ENCODE peak calls at places on chromosomes 5 and 9, in seven cellular contexts. M is MG63, Q is mucosa of descending colon, I is upper lobe of left lung, R is heart right ventricle, J is ascending aorta, U is esophagus muscularis mucosa. O is an unnamed sample. For H3K9me3, the result is how much of the 10 kb centered on the place peaks cover.

GRCh38 chr5:92627186-92627585 is 953.8 kb downstream of the NR2F1-AS1 start:
- DNase-seq in M (no peak), Q (no peak), I (no peak), R (no peak), J (no peak), U (no peak), O (no peak)

GRCh38 chr9:650362-650761 is 191.1 kb upstream of the DMRT1 start:
- DNase-seq in M (no peak), Q (no peak), I (peak), R (no peak), J (no peak), U (peak), O (no peak)

GRCh38 chr5:42984307-42984706 is 55.8 kb downstream of the ANXA2R start:
- DNase-seq in M (no peak), Q (no peak), I (no peak), R (no peak), J (no peak), U (no peak), O (no peak)

GRCh38 chr5:25439025-25439424 is 794.2 kb upstream of the CDH10 start:
- DNase-seq in M (no peak), Q (no peak), I (no peak), R (no peak), J (no peak), U (no peak), O (no peak)

GRCh38 chr5:57494104-57495098 is 11.8 kb upstream of the ACTBL2 start:
- DNase-seq in M (peak), Q (no peak), I (peak), R (peak), J (no peak), U (no peak), O (no peak)

GRCh38 chr9:76400534-76401096 is 6.4 kb upstream of the RFK start:
- DNase-seq in M (no peak), Q (no peak), I (no peak), R (no peak), J (no peak), U (no peak), O (no peak)

GRCh38 chr5:39721394-39721793 is 296.6 kb upstream of the DAB2 start:
- DNase-seq in M (no peak), Q (no peak), I (no peak), R (no peak), J (no peak), U (no peak), O (no peak)

GRCh38 chr9:31272456-31273295 is 1111.8 kb upstream of the ACO1 start:
- DNase-seq in M (no peak), Q (no peak), I (no peak), R (no peak), J (no peak), U (no peak), O (no peak)

GRCh38 chr9:129331772-129332512 is 153.9 kb upstream of the IER5L start:
- DNase-seq in M (no peak), Q (no peak), I (no peak), R (no peak), J (no peak), U (no peak), O (no peak)

GRCh38 chr9:120612218-120612617 is 32.3 kb upstream of the CDK5RAP2 start:
- DNase-seq in M (no peak), Q (no peak), I (no peak), R (no peak), J (no peak), U (no peak), O (no peak)

GRCh38 chr5:99019812-99020697 is 91.2 kb upstream of the CHD1 start:
- DNase-seq in M (peak), Q (no peak), I (no peak), R (no peak), J (no peak), U (no peak), O (no peak)

GRCh38 chr5:72270037-72270436 is 50.0 kb downstream of the MRPS27 start:
- DNase-seq in M (no peak), Q (no peak), I (no peak), R (no peak), J (no peak), U (no peak), O (no peak)

GRCh38 chr9:83472221-83472665 is 66.0 kb downstream of the FRMD3 start:
- DNase-seq in M (peak), Q (no peak), I (no peak), R (peak), J (no peak), U (no peak), O (no peak)

GRCh38 chr5:14191325-14191724 is 48.2 kb downstream of the TRIO start:
- DNase-seq in M (no peak), Q (no peak), I (no peak), R (no peak), J (no peak), U (no peak), O (no peak)
- H3K9me3 ChIP-seq in M (under half), Q (under half), I (under half), R (under half), J (under half), U (under half), O (under half)

GRCh38 chr5:141261238-141261546 is 16.0 kb downstream of the PCDHB15 start:
- DNase-seq in M (no peak), Q (no peak), I (no peak), R (no peak), J (no peak), U (no peak), O (no peak)
- H3K9me3 ChIP-seq in M (half or more), Q (half or more), I (half or more), R (half or more), J (half or more), U (half or more), O (under half)

DNA sequence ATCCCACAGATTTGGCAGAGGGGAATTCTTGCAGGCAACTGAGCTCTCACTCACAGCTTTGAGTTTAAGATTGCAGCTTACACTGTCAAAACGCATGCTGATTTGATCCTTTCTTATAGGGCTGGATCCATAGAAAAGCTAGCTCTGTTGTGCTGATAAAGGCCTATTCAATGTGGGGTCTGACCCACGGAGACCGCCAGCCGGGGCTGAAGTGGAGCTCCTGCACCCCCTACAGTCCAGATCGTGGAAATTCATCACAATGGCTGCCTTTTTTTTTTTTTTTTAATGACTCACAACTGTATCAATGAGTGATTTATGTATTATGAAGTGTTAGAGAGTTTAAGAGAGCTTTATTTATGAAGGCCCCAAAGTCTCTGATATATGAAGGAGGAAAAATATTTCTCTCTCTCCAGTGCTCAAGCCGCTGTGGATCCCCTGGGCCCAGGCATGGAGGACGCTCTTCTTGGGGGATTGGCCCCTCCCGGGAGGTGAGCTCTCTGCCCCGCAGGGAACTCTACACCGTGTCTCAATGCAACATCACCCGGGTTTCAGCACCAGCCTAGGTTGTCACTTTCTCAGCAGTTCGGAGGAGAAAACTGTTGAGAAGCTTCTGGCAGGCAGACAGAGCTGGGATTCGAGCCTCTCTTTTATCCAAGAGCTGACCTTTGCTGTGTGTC is 700.2 kb downstream of the IRX1 start:
- DNase-seq in M (no peak), Q (no peak), I (no peak), R (no peak), J (no peak), U (no peak), O (no peak)
- H3K9me3 ChIP-seq in M (under half), Q (under half), I (under half), R (under half), J (under half), U (under half), O (under half)

DNA sequence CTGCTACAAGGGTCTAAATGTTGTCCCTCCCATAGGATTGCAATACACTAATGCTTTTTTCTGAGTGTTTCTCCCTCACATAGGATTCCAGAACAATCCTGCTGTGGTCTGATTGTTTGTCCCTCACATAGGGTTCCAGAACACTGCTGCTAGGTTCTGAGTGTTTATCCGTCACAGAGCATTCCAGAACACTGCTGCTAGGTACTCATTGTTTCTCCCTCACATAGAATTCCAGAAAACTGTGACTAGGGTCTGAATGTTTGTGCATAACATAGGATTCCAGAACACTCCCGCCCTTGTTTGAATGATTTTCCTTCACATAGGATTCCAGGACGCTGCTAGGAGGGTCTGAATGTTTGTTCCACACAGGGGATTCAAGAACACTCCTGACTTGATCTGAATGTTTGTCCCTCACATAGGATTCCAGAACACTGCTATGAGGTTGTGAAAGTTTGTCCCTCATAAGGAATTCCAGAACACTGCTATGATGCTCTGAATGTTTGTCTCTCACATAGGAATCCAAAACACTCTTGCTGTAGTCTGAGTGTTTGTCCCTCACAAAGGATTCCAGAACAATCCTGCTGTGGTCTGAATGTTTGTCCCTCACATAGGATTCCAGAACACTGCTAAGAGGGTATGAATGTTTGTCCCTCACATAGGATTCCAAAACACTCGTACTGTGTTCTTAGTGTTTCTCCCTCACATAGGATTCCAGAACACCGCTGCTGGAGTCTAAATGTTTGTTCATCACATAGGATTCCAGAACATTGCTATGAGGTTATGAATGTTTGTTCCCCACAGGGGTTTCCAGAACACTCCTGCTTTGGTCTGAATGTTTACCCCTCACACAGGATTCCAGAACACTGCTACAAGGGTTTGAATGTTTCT is 213.5 kb downstream of the FOXD4L6 start:
- DNase-seq in M (no peak), Q (no peak), I (no peak), R (no peak), J (no peak), U (peak), O (no peak)
- H3K9me3 ChIP-seq in M (under half), Q (half or more), I (half or more), R (half or more), J (half or more), U (half or more), O (half or more)

GRCh38 chr5:2300421-2300820 is 417.7 kb upstream of the IRX4 start:
- DNase-seq in M (no peak), Q (no peak), I (no peak), R (no peak), J (no peak), U (no peak), O (no peak)

GRCh38 chr5:2297991-2298390 is 415.3 kb upstream of the IRX4 start:
- DNase-seq in M (no peak), Q (no peak), I (no peak), R (no peak), J (no peak), U (no peak), O (no peak)

GRCh38 chr5:2300861-2301610 is 418.3 kb upstream of the IRX4 start:
- DNase-seq in M (no peak), Q (no peak), I (no peak), R (no peak), J (no peak), U (no peak), O (no peak)

GRCh38 chr5:2299388-2300220 is 416.9 kb upstream of the IRX4 start:
- DNase-seq in M (no peak), Q (no peak), I (no peak), R (no peak), J (no peak), U (no peak), O (no peak)

GRCh38 chr5:2298746-2299145 is 416.0 kb upstream of the IRX4 start:
- DNase-seq in M (no peak), Q (no peak), I (no peak), R (no peak), J (no peak), U (no peak), O (no peak)
- H3K9me3 ChIP-seq in M (under half), Q (under half), I (under half), R (under half), J (under half), U (under half), O (under half)